ENCODE peak calls at places on chromosome 19, in six cellular contexts. One of them, this sample, is unnamed.

GRCh38 chr19:54415208-54415900 is at the start of gene TTYH1:
- DNase-seq in GM12864: no peak
- DNase-seq in PC-3: no peak
- DNase-seq in GM10248: peak; percentile 68
- DNase-seq in RWPE1: no peak
- DNase-seq in IMR-90: no peak
- DNase-seq in this sample: peak; percentile 42

GRCh38 chr19:39083983-39084731 is at the start of gene ACP7:
- DNase-seq in GM12864: no peak
- DNase-seq in PC-3: peak; percentile 32
- DNase-seq in GM10248: no peak
- DNase-seq in RWPE1: no peak
- DNase-seq in IMR-90: no peak
- DNase-seq in this sample: no peak

GRCh38 chr19:29448046-29448445 is 77.7 kb upstream of the VSTM2B start:
- DNase-seq in GM12864: no peak
- DNase-seq in PC-3: no peak
- DNase-seq in GM10248: no peak
- DNase-seq in RWPE1: no peak
- DNase-seq in IMR-90: no peak
- DNase-seq in this sample: no peak

GRCh38 chr19:310141-310651 is 19.0 kb upstream of the PLPP2 start:
- DNase-seq in GM12864: no peak
- DNase-seq in PC-3: no peak
- DNase-seq in GM10248: no peak
- DNase-seq in RWPE1: no peak
- DNase-seq in IMR-90: no peak
- DNase-seq in this sample: no peak

GRCh38 chr19:17553256-17553655 is 2.2 kb upstream of the COLGALT1 start:
- DNase-seq in GM12864: no peak
- DNase-seq in PC-3: peak; percentile 80
- DNase-seq in GM10248: no peak
- DNase-seq in RWPE1: peak; percentile 41
- DNase-seq in IMR-90: peak; percentile 95
- DNase-seq in this sample: no peak

GRCh38 chr19:18999016-18999758 is 34.1 kb downstream of the SUGP2 start:
- DNase-seq in GM12864: no peak
- DNase-seq in PC-3: peak; percentile 57
- DNase-seq in GM10248: no peak
- DNase-seq in RWPE1: no peak
- DNase-seq in IMR-90: peak; percentile 58
- DNase-seq in this sample: no peak

GRCh38 chr19:275000-275399 is 16.2 kb downstream of the PLPP2 start:
- DNase-seq in GM12864: no peak
- DNase-seq in PC-3: no peak
- DNase-seq in GM10248: no peak
- DNase-seq in RWPE1: no peak
- DNase-seq in IMR-90: no peak
- DNase-seq in this sample: no peak

GRCh38 chr19:1259873-1260748 is 9.0 kb upstream of the CIRBP start:
- DNase-seq in GM12864: no peak
- DNase-seq in PC-3: no peak
- DNase-seq in GM10248: no peak
- DNase-seq in RWPE1: peak; percentile 37
- DNase-seq in IMR-90: no peak
- DNase-seq in this sample: peak; percentile 71

GRCh38 chr19:18848860-18849661 is 17.3 kb downstream of the UPF1 start:
- DNase-seq in GM12864: no peak
- DNase-seq in PC-3: no peak
- DNase-seq in GM10248: no peak
- DNase-seq in RWPE1: peak; percentile 16
- DNase-seq in IMR-90: peak; percentile 40
- DNase-seq in this sample: no peak

GRCh38 chr19:44700547-44700946 is 1.6 kb downstream of the CEACAM16 start:
- DNase-seq in GM12864: no peak
- DNase-seq in PC-3: no peak
- DNase-seq in GM10248: no peak
- DNase-seq in RWPE1: no peak
- DNase-seq in IMR-90: no peak
- DNase-seq in this sample: no peak

GRCh38 chr19:14418743-14419037 is 451 bp downstream of the DDX39A start:
- DNase-seq in GM12864: no peak
- DNase-seq in PC-3: no peak
- DNase-seq in GM10248: no peak
- DNase-seq in RWPE1: no peak
- DNase-seq in IMR-90: no peak
- DNase-seq in this sample: no peak

GRCh38 chr19:55082023-55082851 is 6.6 kb downstream of the EPS8L1 start:
- DNase-seq in GM12864: peak; percentile 18
- DNase-seq in PC-3: peak; percentile 37
- DNase-seq in GM10248: peak; percentile 61
- DNase-seq in RWPE1: no peak
- DNase-seq in IMR-90: peak; percentile 42
- DNase-seq in this sample: no peak

DNA sequence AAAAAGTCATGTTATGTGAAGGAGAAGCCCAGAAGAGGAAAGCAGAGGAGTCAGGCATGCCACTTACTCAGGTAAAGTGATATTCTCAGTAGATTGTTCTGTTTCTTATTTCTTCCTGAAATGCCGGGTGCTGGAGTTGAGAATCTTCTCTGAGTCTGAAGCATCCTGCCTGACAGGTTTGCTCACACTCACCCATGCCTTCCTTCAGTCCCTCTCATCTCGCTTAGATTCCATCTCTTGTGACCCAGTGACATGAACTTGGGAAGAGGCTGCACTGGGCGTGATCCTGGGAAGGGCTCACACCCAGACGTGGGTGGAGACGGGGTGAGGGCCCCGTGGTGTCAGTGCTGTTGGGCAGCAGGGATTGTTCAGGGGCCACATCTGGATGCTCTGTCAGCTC is 8.1 kb downstream of the ZNF766 start:
- DNase-seq in GM12864: no peak
- DNase-seq in PC-3: no peak
- DNase-seq in GM10248: no peak
- DNase-seq in RWPE1: no peak
- DNase-seq in IMR-90: no peak
- DNase-seq in this sample: no peak
- TF ChIP-seq CTCF in GM12864: no peak
- TF ChIP-seq CTCF in PC-3: no peak
- TF ChIP-seq CTCF in GM10248: no peak
- TF ChIP-seq CTCF in RWPE1: no peak
- TF ChIP-seq CTCF in IMR-90: no peak
- TF ChIP-seq CTCF in this sample: no peak

GRCh38 chr19:57907394-57907793 is 9.0 kb downstream of the ZNF417 start:
- DNase-seq in GM12864: no peak
- DNase-seq in PC-3: no peak
- DNase-seq in GM10248: no peak
- DNase-seq in RWPE1: no peak
- DNase-seq in IMR-90: no peak
- DNase-seq in this sample: no peak

GRCh38 chr19:57905258-57905657 is 11.1 kb downstream of the ZNF417 start:
- DNase-seq in GM12864: no peak
- DNase-seq in PC-3: no peak
- DNase-seq in GM10248: no peak
- DNase-seq in RWPE1: no peak
- DNase-seq in IMR-90: no peak
- DNase-seq in this sample: no peak

GRCh38 chr19:57903298-57904174 is 12.9 kb downstream of the ZNF417 start:
- DNase-seq in GM12864: no peak
- DNase-seq in PC-3: peak; percentile 52
- DNase-seq in GM10248: no peak
- DNase-seq in RWPE1: peak; percentile 16
- DNase-seq in IMR-90: peak; percentile 53
- DNase-seq in this sample: no peak
- TF ChIP-seq CTCF in GM12864: peak; percentile 37
- TF ChIP-seq CTCF in PC-3: peak; percentile 71
- TF ChIP-seq CTCF in GM10248: peak; percentile 31
- TF ChIP-seq CTCF in RWPE1: peak; percentile 36
- TF ChIP-seq CTCF in IMR-90: peak; percentile 58
- TF ChIP-seq CTCF in this sample: no peak

DNA sequence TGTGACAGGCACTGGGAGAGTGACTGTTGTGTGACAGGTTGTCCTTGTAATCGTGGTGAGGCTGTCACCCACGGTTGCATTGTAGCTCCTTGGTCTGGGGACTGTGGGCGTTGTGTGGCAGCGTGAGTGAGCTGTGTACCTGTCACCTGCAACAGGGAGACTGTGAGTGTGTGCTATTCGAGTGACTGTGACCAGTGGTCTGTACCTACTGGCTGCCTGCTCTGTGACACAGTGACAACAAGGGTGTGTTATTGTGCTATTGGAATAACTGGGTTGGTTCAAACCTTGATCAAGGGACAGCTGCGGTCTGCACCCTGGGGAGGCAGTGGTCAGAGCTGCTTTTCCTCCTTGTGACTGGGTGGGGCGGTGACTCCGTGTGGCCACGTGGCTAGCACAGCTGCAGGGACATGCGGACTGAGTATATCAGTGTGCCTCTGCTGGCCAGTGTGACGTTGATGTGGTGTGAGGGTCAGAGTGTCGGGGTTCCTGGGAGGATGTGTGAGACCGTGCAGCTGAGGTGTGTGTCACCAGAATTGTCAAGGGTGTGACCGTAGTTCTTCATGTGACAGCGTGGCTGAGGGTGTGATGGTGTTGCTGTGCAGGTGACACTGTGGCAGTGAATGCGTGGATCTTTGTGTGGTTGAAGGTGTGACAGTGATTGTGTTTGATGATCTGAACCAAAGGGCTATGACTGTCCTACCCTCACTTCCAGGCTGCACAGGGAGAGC is 10.1 kb upstream of the NFIX start:
- DNase-seq in GM12864: no peak
- DNase-seq in PC-3: no peak
- DNase-seq in GM10248: no peak
- DNase-seq in RWPE1: no peak
- DNase-seq in IMR-90: peak; percentile 76
- DNase-seq in this sample: no peak
- TF ChIP-seq CTCF in GM12864: no peak
- TF ChIP-seq CTCF in PC-3: no peak
- TF ChIP-seq CTCF in GM10248: no peak
- TF ChIP-seq CTCF in RWPE1: no peak
- TF ChIP-seq CTCF in IMR-90: no peak
- TF ChIP-seq CTCF in this sample: no peak

GRCh38 chr19:35353635-35354034 is 4.6 kb upstream of the FFAR3 start:
- DNase-seq in GM12864: no peak
- DNase-seq in PC-3: no peak
- DNase-seq in GM10248: peak; percentile 1
- DNase-seq in RWPE1: no peak
- DNase-seq in IMR-90: no peak
- DNase-seq in this sample: no peak
- TF ChIP-seq CTCF in GM12864: no peak
- TF ChIP-seq CTCF in PC-3: no peak
- TF ChIP-seq CTCF in GM10248: no peak
- TF ChIP-seq CTCF in RWPE1: no peak
- TF ChIP-seq CTCF in IMR-90: no peak
- TF ChIP-seq CTCF in this sample: no peak

GRCh38 chr19:3801412-3802096 is 15.4 kb upstream of the MATK start:
- DNase-seq in GM12864: no peak
- DNase-seq in PC-3: peak; percentile 10
- DNase-seq in GM10248: peak; percentile 57
- DNase-seq in RWPE1: peak; percentile 36
- DNase-seq in IMR-90: no peak
- DNase-seq in this sample: peak; percentile 40
- TF ChIP-seq CTCF in GM12864: no peak
- TF ChIP-seq CTCF in PC-3: no peak
- TF ChIP-seq CTCF in GM10248: no peak
- TF ChIP-seq CTCF in RWPE1: no peak
- TF ChIP-seq CTCF in IMR-90: peak; percentile 25
- TF ChIP-seq CTCF in this sample: no peak

GRCh38 chr19:33176670-33177416 is 17.3 kb upstream of the LRP3 start:
- DNase-seq in GM12864: peak; percentile 95
- DNase-seq in PC-3: peak; percentile 95
- DNase-seq in GM10248: peak; percentile 98
- DNase-seq in RWPE1: peak; percentile 97
- DNase-seq in IMR-90: peak; percentile 99
- DNase-seq in this sample: peak; percentile 97
- TF ChIP-seq CTCF in GM12864: peak; percentile 41
- TF ChIP-seq CTCF in PC-3: no peak
- TF ChIP-seq CTCF in GM10248: no peak
- TF ChIP-seq CTCF in RWPE1: no peak
- TF ChIP-seq CTCF in IMR-90: no peak
- TF ChIP-seq CTCF in this sample: no peak

GRCh38 chr19:3849092-3849491 is 19.7 kb downstream of the ZFR2 start:
- DNase-seq in GM12864: no peak
- DNase-seq in PC-3: peak; percentile 67
- DNase-seq in GM10248: no peak
- DNase-seq in RWPE1: peak; percentile 67
- DNase-seq in IMR-90: no peak
- DNase-seq in this sample: no peak
- TF ChIP-seq CTCF in GM12864: peak; percentile 71
- TF ChIP-seq CTCF in PC-3: peak; percentile 75
- TF ChIP-seq CTCF in GM10248: no peak
- TF ChIP-seq CTCF in RWPE1: peak; percentile 62
- TF ChIP-seq CTCF in IMR-90: peak; percentile 26
- TF ChIP-seq CTCF in this sample: no peak

GRCh38 chr19:48182434-48182833 is 12.0 kb downstream of the ZSWIM9 start:
- DNase-seq in GM12864: no peak
- DNase-seq in PC-3: no peak
- DNase-seq in GM10248: no peak
- DNase-seq in RWPE1: no peak
- DNase-seq in IMR-90: no peak
- DNase-seq in this sample: no peak
- TF ChIP-seq CTCF in GM12864: no peak
- TF ChIP-seq CTCF in PC-3: no peak
- TF ChIP-seq CTCF in GM10248: no peak
- TF ChIP-seq CTCF in RWPE1: no peak
- TF ChIP-seq CTCF in IMR-90: no peak
- TF ChIP-seq CTCF in this sample: no peak

DNA sequence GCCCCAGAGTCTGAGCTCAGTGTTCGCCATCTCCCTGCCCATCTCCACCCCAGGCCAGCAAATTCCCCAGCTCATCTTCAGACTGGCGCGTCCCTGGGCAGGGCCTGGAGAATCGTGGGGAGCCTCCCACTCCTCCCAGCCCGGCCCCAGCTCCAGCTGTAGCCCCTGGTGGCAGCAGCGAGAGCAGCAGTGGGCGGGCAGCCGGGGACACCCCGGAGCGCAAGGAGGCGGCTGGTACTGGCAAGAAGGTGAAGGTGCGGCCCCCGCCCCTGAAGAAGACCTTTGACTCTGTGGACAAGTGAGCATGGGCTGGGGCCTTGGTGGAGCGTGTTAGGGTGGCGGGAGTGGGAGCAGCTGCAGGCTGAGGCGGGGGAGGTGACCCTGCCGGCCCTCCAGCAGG is 8.4 kb upstream of the PRR19 start:
- DNase-seq in GM12864: no peak
- DNase-seq in PC-3: no peak
- DNase-seq in GM10248: no peak
- DNase-seq in RWPE1: no peak
- DNase-seq in IMR-90: no peak
- DNase-seq in this sample: no peak
- TF ChIP-seq CTCF in GM12864: no peak
- TF ChIP-seq CTCF in PC-3: no peak
- TF ChIP-seq CTCF in GM10248: no peak
- TF ChIP-seq CTCF in RWPE1: no peak
- TF ChIP-seq CTCF in IMR-90: no peak
- TF ChIP-seq CTCF in this sample: no peak